ENCODE peak calls at places on chromosome 21, in ten cellular contexts. One of them, this sample, is unnamed.

GRCh38 chr21:21232320-21232719 is 234.1 kb downstream of the NCAM2 start:
- DNase-seq in transverse colon: peak; percentile 7
- DNase-seq in endothelial cell: peak; percentile 9
- DNase-seq in activated CD4-positive, alpha-beta T cell treated with anti-CD3 and anti-CD28 coated beads, Interleukin-2, amount 50 U/mL, for 24 hours: no peak
- DNase-seq in bronchial epithelial cell: peak; percentile 9
- DNase-seq in GM12865: no peak
- DNase-seq in effector memory CD4-positive, alpha-beta T cell: no peak
- DNase-seq in coronary artery: no peak
- DNase-seq in activated T-cell treated with anti-CD3 and anti-CD28 coated beads, Interleukin-2, amount 50 U/mL, for 72 hours: no peak
- DNase-seq in SK-MEL-5: peak; percentile 64
- DNase-seq in this sample: no peak

GRCh38 chr21:46096596-46096981 is 1.3 kb upstream of the COL6A2 start:
- DNase-seq in transverse colon: no peak
- DNase-seq in endothelial cell: peak; percentile 2
- DNase-seq in activated CD4-positive, alpha-beta T cell treated with anti-CD3 and anti-CD28 coated beads, Interleukin-2, amount 50 U/mL, for 24 hours: no peak
- DNase-seq in bronchial epithelial cell: no peak
- DNase-seq in GM12865: no peak
- DNase-seq in effector memory CD4-positive, alpha-beta T cell: no peak
- DNase-seq in coronary artery: peak; percentile 73
- DNase-seq in activated T-cell treated with anti-CD3 and anti-CD28 coated beads, Interleukin-2, amount 50 U/mL, for 72 hours: no peak
- DNase-seq in SK-MEL-5: no peak
- DNase-seq in this sample: peak; percentile 3

GRCh38 chr21:36419996-36420395 is 34.8 kb downstream of the CHAF1B start:
- DNase-seq in transverse colon: peak; percentile 78
- DNase-seq in endothelial cell: peak; percentile 86
- DNase-seq in activated CD4-positive, alpha-beta T cell treated with anti-CD3 and anti-CD28 coated beads, Interleukin-2, amount 50 U/mL, for 24 hours: no peak
- DNase-seq in bronchial epithelial cell: peak; percentile 80
- DNase-seq in GM12865: peak; percentile 92
- DNase-seq in effector memory CD4-positive, alpha-beta T cell: no peak
- DNase-seq in coronary artery: peak; percentile 88
- DNase-seq in activated T-cell treated with anti-CD3 and anti-CD28 coated beads, Interleukin-2, amount 50 U/mL, for 72 hours: peak; percentile 51
- DNase-seq in SK-MEL-5: peak; percentile 91
- DNase-seq in this sample: peak; percentile 75

GRCh38 chr21:41816583-41817165 is 49.8 kb upstream of the RIPK4 start:
- DNase-seq in transverse colon: peak; percentile 75
- DNase-seq in endothelial cell: peak; percentile 76
- DNase-seq in activated CD4-positive, alpha-beta T cell treated with anti-CD3 and anti-CD28 coated beads, Interleukin-2, amount 50 U/mL, for 24 hours: peak; percentile 13
- DNase-seq in bronchial epithelial cell: peak; percentile 35
- DNase-seq in GM12865: peak; percentile 81
- DNase-seq in effector memory CD4-positive, alpha-beta T cell: peak; percentile 29
- DNase-seq in coronary artery: no peak
- DNase-seq in activated T-cell treated with anti-CD3 and anti-CD28 coated beads, Interleukin-2, amount 50 U/mL, for 72 hours: peak; percentile 63
- DNase-seq in SK-MEL-5: peak; percentile 65
- DNase-seq in this sample: peak; percentile 67

GRCh38 chr21:33292724-33293123 is 26.6 kb downstream of the IL10RB start:
- DNase-seq in transverse colon: no peak
- DNase-seq in endothelial cell: no peak
- DNase-seq in activated CD4-positive, alpha-beta T cell treated with anti-CD3 and anti-CD28 coated beads, Interleukin-2, amount 50 U/mL, for 24 hours: no peak
- DNase-seq in bronchial epithelial cell: no peak
- DNase-seq in GM12865: no peak
- DNase-seq in effector memory CD4-positive, alpha-beta T cell: no peak
- DNase-seq in coronary artery: no peak
- DNase-seq in activated T-cell treated with anti-CD3 and anti-CD28 coated beads, Interleukin-2, amount 50 U/mL, for 72 hours: no peak
- DNase-seq in SK-MEL-5: no peak
- DNase-seq in this sample: no peak

GRCh38 chr21:41012425-41012824 is 155.5 kb upstream of the BACE2 start:
- DNase-seq in transverse colon: no peak
- DNase-seq in endothelial cell: no peak
- DNase-seq in activated CD4-positive, alpha-beta T cell treated with anti-CD3 and anti-CD28 coated beads, Interleukin-2, amount 50 U/mL, for 24 hours: no peak
- DNase-seq in bronchial epithelial cell: no peak
- DNase-seq in GM12865: no peak
- DNase-seq in effector memory CD4-positive, alpha-beta T cell: no peak
- DNase-seq in coronary artery: no peak
- DNase-seq in activated T-cell treated with anti-CD3 and anti-CD28 coated beads, Interleukin-2, amount 50 U/mL, for 72 hours: no peak
- DNase-seq in SK-MEL-5: no peak
- DNase-seq in this sample: no peak

GRCh38 chr21:36554411-36555157 is 74.7 kb upstream of the CLDN14 start:
- DNase-seq in transverse colon: no peak
- DNase-seq in endothelial cell: no peak
- DNase-seq in activated CD4-positive, alpha-beta T cell treated with anti-CD3 and anti-CD28 coated beads, Interleukin-2, amount 50 U/mL, for 24 hours: no peak
- DNase-seq in bronchial epithelial cell: no peak
- DNase-seq in GM12865: no peak
- DNase-seq in effector memory CD4-positive, alpha-beta T cell: no peak
- DNase-seq in coronary artery: no peak
- DNase-seq in activated T-cell treated with anti-CD3 and anti-CD28 coated beads, Interleukin-2, amount 50 U/mL, for 72 hours: no peak
- DNase-seq in SK-MEL-5: no peak
- DNase-seq in this sample: no peak

GRCh38 chr21:21230672-21231071 is 232.5 kb downstream of the NCAM2 start:
- DNase-seq in transverse colon: no peak
- DNase-seq in endothelial cell: no peak
- DNase-seq in activated CD4-positive, alpha-beta T cell treated with anti-CD3 and anti-CD28 coated beads, Interleukin-2, amount 50 U/mL, for 24 hours: no peak
- DNase-seq in bronchial epithelial cell: peak; percentile 3
- DNase-seq in GM12865: no peak
- DNase-seq in effector memory CD4-positive, alpha-beta T cell: no peak
- DNase-seq in coronary artery: no peak
- DNase-seq in activated T-cell treated with anti-CD3 and anti-CD28 coated beads, Interleukin-2, amount 50 U/mL, for 72 hours: no peak
- DNase-seq in SK-MEL-5: peak; percentile 4
- DNase-seq in this sample: no peak

GRCh38 chr21:16821588-16821987 is 691.3 kb upstream of the CXADR start:
- DNase-seq in transverse colon: no peak
- DNase-seq in endothelial cell: no peak
- DNase-seq in activated CD4-positive, alpha-beta T cell treated with anti-CD3 and anti-CD28 coated beads, Interleukin-2, amount 50 U/mL, for 24 hours: no peak
- DNase-seq in bronchial epithelial cell: no peak
- DNase-seq in GM12865: no peak
- DNase-seq in effector memory CD4-positive, alpha-beta T cell: no peak
- DNase-seq in coronary artery: no peak
- DNase-seq in activated T-cell treated with anti-CD3 and anti-CD28 coated beads, Interleukin-2, amount 50 U/mL, for 72 hours: no peak
- DNase-seq in SK-MEL-5: no peak
- DNase-seq in this sample: no peak

GRCh38 chr21:36909901-36910561 is 56.4 kb downstream of the HLCS start:
- DNase-seq in transverse colon: no peak
- DNase-seq in endothelial cell: no peak
- DNase-seq in activated CD4-positive, alpha-beta T cell treated with anti-CD3 and anti-CD28 coated beads, Interleukin-2, amount 50 U/mL, for 24 hours: peak; percentile 9
- DNase-seq in bronchial epithelial cell: peak; percentile 99
- DNase-seq in GM12865: peak; percentile 9
- DNase-seq in effector memory CD4-positive, alpha-beta T cell: no peak
- DNase-seq in coronary artery: no peak
- DNase-seq in activated T-cell treated with anti-CD3 and anti-CD28 coated beads, Interleukin-2, amount 50 U/mL, for 72 hours: peak; percentile 39
- DNase-seq in SK-MEL-5: no peak
- DNase-seq in this sample: no peak

GRCh38 chr21:37208056-37208705 is 59.0 kb downstream of the VPS26C start:
- DNase-seq in transverse colon: peak; percentile 51
- DNase-seq in endothelial cell: no peak
- DNase-seq in activated CD4-positive, alpha-beta T cell treated with anti-CD3 and anti-CD28 coated beads, Interleukin-2, amount 50 U/mL, for 24 hours: no peak
- DNase-seq in bronchial epithelial cell: no peak
- DNase-seq in GM12865: peak; percentile 91
- DNase-seq in effector memory CD4-positive, alpha-beta T cell: no peak
- DNase-seq in coronary artery: peak; percentile 87
- DNase-seq in activated T-cell treated with anti-CD3 and anti-CD28 coated beads, Interleukin-2, amount 50 U/mL, for 72 hours: peak; percentile 35
- DNase-seq in SK-MEL-5: no peak
- DNase-seq in this sample: peak; percentile 45

GRCh38 chr21:36718951-36719501 is 20.1 kb downstream of the SIM2 start:
- DNase-seq in transverse colon: peak; percentile 87
- DNase-seq in endothelial cell: no peak
- DNase-seq in activated CD4-positive, alpha-beta T cell treated with anti-CD3 and anti-CD28 coated beads, Interleukin-2, amount 50 U/mL, for 24 hours: no peak
- DNase-seq in bronchial epithelial cell: no peak
- DNase-seq in GM12865: no peak
- DNase-seq in effector memory CD4-positive, alpha-beta T cell: no peak
- DNase-seq in coronary artery: no peak
- DNase-seq in activated T-cell treated with anti-CD3 and anti-CD28 coated beads, Interleukin-2, amount 50 U/mL, for 72 hours: no peak
- DNase-seq in SK-MEL-5: peak; percentile 87
- DNase-seq in this sample: peak; percentile 87

GRCh38 chr21:45536301-45537081 is 5.7 kb downstream of the SLC19A1 start:
- DNase-seq in transverse colon: peak; percentile 6
- DNase-seq in endothelial cell: no peak
- DNase-seq in activated CD4-positive, alpha-beta T cell treated with anti-CD3 and anti-CD28 coated beads, Interleukin-2, amount 50 U/mL, for 24 hours: no peak
- DNase-seq in bronchial epithelial cell: no peak
- DNase-seq in GM12865: no peak
- DNase-seq in effector memory CD4-positive, alpha-beta T cell: no peak
- DNase-seq in coronary artery: no peak
- DNase-seq in activated T-cell treated with anti-CD3 and anti-CD28 coated beads, Interleukin-2, amount 50 U/mL, for 72 hours: no peak
- DNase-seq in SK-MEL-5: peak; percentile 53
- DNase-seq in this sample: peak; percentile 20

GRCh38 chr21:39073717-39074116 is 109.5 kb downstream of the PSMG1 start:
- DNase-seq in transverse colon: no peak
- DNase-seq in endothelial cell: no peak
- DNase-seq in activated CD4-positive, alpha-beta T cell treated with anti-CD3 and anti-CD28 coated beads, Interleukin-2, amount 50 U/mL, for 24 hours: no peak
- DNase-seq in bronchial epithelial cell: no peak
- DNase-seq in GM12865: no peak
- DNase-seq in effector memory CD4-positive, alpha-beta T cell: no peak
- DNase-seq in coronary artery: no peak
- DNase-seq in activated T-cell treated with anti-CD3 and anti-CD28 coated beads, Interleukin-2, amount 50 U/mL, for 72 hours: no peak
- DNase-seq in SK-MEL-5: no peak
- DNase-seq in this sample: no peak

GRCh38 chr21:46110499-46111192 is 12.7 kb downstream of the COL6A2 start:
- DNase-seq in transverse colon: peak; percentile 26
- DNase-seq in endothelial cell: peak; percentile 2
- DNase-seq in activated CD4-positive, alpha-beta T cell treated with anti-CD3 and anti-CD28 coated beads, Interleukin-2, amount 50 U/mL, for 24 hours: no peak
- DNase-seq in bronchial epithelial cell: no peak
- DNase-seq in GM12865: no peak
- DNase-seq in effector memory CD4-positive, alpha-beta T cell: no peak
- DNase-seq in coronary artery: peak; percentile 83
- DNase-seq in activated T-cell treated with anti-CD3 and anti-CD28 coated beads, Interleukin-2, amount 50 U/mL, for 72 hours: no peak
- DNase-seq in SK-MEL-5: no peak
- DNase-seq in this sample: peak; percentile 40

GRCh38 chr21:45388011-45388521 is 16.9 kb upstream of the COL18A1 start:
- DNase-seq in transverse colon: no peak
- DNase-seq in endothelial cell: no peak
- DNase-seq in activated CD4-positive, alpha-beta T cell treated with anti-CD3 and anti-CD28 coated beads, Interleukin-2, amount 50 U/mL, for 24 hours: no peak
- DNase-seq in bronchial epithelial cell: no peak
- DNase-seq in GM12865: no peak
- DNase-seq in effector memory CD4-positive, alpha-beta T cell: no peak
- DNase-seq in coronary artery: no peak
- DNase-seq in activated T-cell treated with anti-CD3 and anti-CD28 coated beads, Interleukin-2, amount 50 U/mL, for 72 hours: no peak
- DNase-seq in SK-MEL-5: no peak
- DNase-seq in this sample: no peak

GRCh38 chr21:26070822-26071425 is 99.6 kb downstream of the APP start:
- DNase-seq in transverse colon: peak; percentile 35
- DNase-seq in endothelial cell: no peak
- DNase-seq in activated CD4-positive, alpha-beta T cell treated with anti-CD3 and anti-CD28 coated beads, Interleukin-2, amount 50 U/mL, for 24 hours: no peak
- DNase-seq in bronchial epithelial cell: peak; percentile 29
- DNase-seq in GM12865: peak; percentile 57
- DNase-seq in effector memory CD4-positive, alpha-beta T cell: no peak
- DNase-seq in coronary artery: no peak
- DNase-seq in activated T-cell treated with anti-CD3 and anti-CD28 coated beads, Interleukin-2, amount 50 U/mL, for 72 hours: peak; percentile 17
- DNase-seq in SK-MEL-5: no peak
- DNase-seq in this sample: peak; percentile 38

GRCh38 chr21:45393833-45394638 is 10.9 kb upstream of the COL18A1 start:
- DNase-seq in transverse colon: no peak
- DNase-seq in endothelial cell: no peak
- DNase-seq in activated CD4-positive, alpha-beta T cell treated with anti-CD3 and anti-CD28 coated beads, Interleukin-2, amount 50 U/mL, for 24 hours: no peak
- DNase-seq in bronchial epithelial cell: no peak
- DNase-seq in GM12865: no peak
- DNase-seq in effector memory CD4-positive, alpha-beta T cell: no peak
- DNase-seq in coronary artery: no peak
- DNase-seq in activated T-cell treated with anti-CD3 and anti-CD28 coated beads, Interleukin-2, amount 50 U/mL, for 72 hours: no peak
- DNase-seq in SK-MEL-5: no peak
- DNase-seq in this sample: no peak

GRCh38 chr21:35827004-35827403 is 233.3 kb downstream of the SETD4 start:
- DNase-seq in transverse colon: no peak
- DNase-seq in endothelial cell: no peak
- DNase-seq in activated CD4-positive, alpha-beta T cell treated with anti-CD3 and anti-CD28 coated beads, Interleukin-2, amount 50 U/mL, for 24 hours: no peak
- DNase-seq in bronchial epithelial cell: no peak
- DNase-seq in GM12865: no peak
- DNase-seq in effector memory CD4-positive, alpha-beta T cell: no peak
- DNase-seq in coronary artery: no peak
- DNase-seq in activated T-cell treated with anti-CD3 and anti-CD28 coated beads, Interleukin-2, amount 50 U/mL, for 72 hours: no peak
- DNase-seq in SK-MEL-5: peak; percentile 48
- DNase-seq in this sample: no peak

GRCh38 chr21:45575993-45576837 is 34.0 kb upstream of the SLC19A1 start:
- DNase-seq in transverse colon: no peak
- DNase-seq in endothelial cell: no peak
- DNase-seq in activated CD4-positive, alpha-beta T cell treated with anti-CD3 and anti-CD28 coated beads, Interleukin-2, amount 50 U/mL, for 24 hours: no peak
- DNase-seq in bronchial epithelial cell: no peak
- DNase-seq in GM12865: no peak
- DNase-seq in effector memory CD4-positive, alpha-beta T cell: no peak
- DNase-seq in coronary artery: peak; percentile 61
- DNase-seq in activated T-cell treated with anti-CD3 and anti-CD28 coated beads, Interleukin-2, amount 50 U/mL, for 72 hours: no peak
- DNase-seq in SK-MEL-5: no peak
- DNase-seq in this sample: no peak

GRCh38 chr21:34933609-34934345 is 115.3 kb downstream of the RUNX1 start:
- DNase-seq in transverse colon: no peak
- DNase-seq in endothelial cell: no peak
- DNase-seq in activated CD4-positive, alpha-beta T cell treated with anti-CD3 and anti-CD28 coated beads, Interleukin-2, amount 50 U/mL, for 24 hours: no peak
- DNase-seq in bronchial epithelial cell: no peak
- DNase-seq in GM12865: peak; percentile 25
- DNase-seq in effector memory CD4-positive, alpha-beta T cell: peak; percentile 21
- DNase-seq in coronary artery: no peak
- DNase-seq in activated T-cell treated with anti-CD3 and anti-CD28 coated beads, Interleukin-2, amount 50 U/mL, for 72 hours: peak; percentile 42
- DNase-seq in SK-MEL-5: no peak
- DNase-seq in this sample: no peak

GRCh38 chr21:35136586-35137254 is 87.6 kb upstream of the RUNX1 start:
- DNase-seq in transverse colon: peak; percentile 22
- DNase-seq in endothelial cell: no peak
- DNase-seq in activated CD4-positive, alpha-beta T cell treated with anti-CD3 and anti-CD28 coated beads, Interleukin-2, amount 50 U/mL, for 24 hours: no peak
- DNase-seq in bronchial epithelial cell: peak; percentile 80
- DNase-seq in GM12865: no peak
- DNase-seq in effector memory CD4-positive, alpha-beta T cell: no peak
- DNase-seq in coronary artery: no peak
- DNase-seq in activated T-cell treated with anti-CD3 and anti-CD28 coated beads, Interleukin-2, amount 50 U/mL, for 72 hours: no peak
- DNase-seq in SK-MEL-5: no peak
- DNase-seq in this sample: no peak

GRCh38 chr21:38388684-38389676 is 109.3 kb downstream of the ERG start:
- DNase-seq in transverse colon: no peak
- DNase-seq in endothelial cell: no peak
- DNase-seq in activated CD4-positive, alpha-beta T cell treated with anti-CD3 and anti-CD28 coated beads, Interleukin-2, amount 50 U/mL, for 24 hours: no peak
- DNase-seq in bronchial epithelial cell: no peak
- DNase-seq in GM12865: no peak
- DNase-seq in effector memory CD4-positive, alpha-beta T cell: no peak
- DNase-seq in coronary artery: no peak
- DNase-seq in activated T-cell treated with anti-CD3 and anti-CD28 coated beads, Interleukin-2, amount 50 U/mL, for 72 hours: no peak
- DNase-seq in SK-MEL-5: no peak
- DNase-seq in this sample: no peak

GRCh38 chr21:34807881-34808568 is 139.2 kb downstream of the CLIC6 start:
- DNase-seq in transverse colon: no peak
- DNase-seq in endothelial cell: no peak
- DNase-seq in activated CD4-positive, alpha-beta T cell treated with anti-CD3 and anti-CD28 coated beads, Interleukin-2, amount 50 U/mL, for 24 hours: peak; percentile 24
- DNase-seq in bronchial epithelial cell: peak; percentile 97
- DNase-seq in GM12865: peak; percentile 37
- DNase-seq in effector memory CD4-positive, alpha-beta T cell: peak; percentile 39
- DNase-seq in coronary artery: no peak
- DNase-seq in activated T-cell treated with anti-CD3 and anti-CD28 coated beads, Interleukin-2, amount 50 U/mL, for 72 hours: peak; percentile 80
- DNase-seq in SK-MEL-5: no peak
- DNase-seq in this sample: no peak

GRCh38 chr21:16117331-16117730 is 387.5 kb downstream of the USP25 start:
- DNase-seq in transverse colon: no peak
- DNase-seq in endothelial cell: no peak
- DNase-seq in activated CD4-positive, alpha-beta T cell treated with anti-CD3 and anti-CD28 coated beads, Interleukin-2, amount 50 U/mL, for 24 hours: no peak
- DNase-seq in bronchial epithelial cell: peak; percentile 12
- DNase-seq in GM12865: no peak
- DNase-seq in effector memory CD4-positive, alpha-beta T cell: no peak
- DNase-seq in coronary artery: no peak
- DNase-seq in activated T-cell treated with anti-CD3 and anti-CD28 coated beads, Interleukin-2, amount 50 U/mL, for 72 hours: no peak
- DNase-seq in SK-MEL-5: no peak
- DNase-seq in this sample: no peak